ENCODE peak calls at places on chromosomes 7 and 10, in seven cellular contexts. O, L, P, D, Y, M and K are unnamed samples.

GRCh38 chr7:51299391-51300133 is 17.0 kb downstream of the COBL start:
- DNase-seq in D (no peak), P (no peak), Y (no peak), L (no peak), M (no peak), O (no peak), K (no peak)

GRCh38 chr7:17506090-17506489 is 207.6 kb downstream of the AHR start:
- DNase-seq in Y (no peak), P (peak; percentile 49), M (peak; percentile 32), L (peak; percentile 62), D (no peak), O (no peak), K (no peak)

GRCh38 chr7:117014673-117015133 is 61.4 kb downstream of the ST7 start:
- DNase-seq in P (peak; percentile 77), L (peak; percentile 75), M (no peak), D (peak; percentile 27), O (no peak), Y (peak; percentile 33), K (no peak)

GRCh38 chr10:84196083-84196482 is 1.7 kb downstream of the CDHR1 start:
- DNase-seq in O (no peak), D (no peak), P (no peak), M (no peak), Y (no peak), L (no peak), K (no peak)

GRCh38 chr10:87092861-87093460 is 1.7 kb downstream of the GLUD1 start:
- DNase-seq in P (peak; percentile 39), M (no peak), L (peak; percentile 42), Y (no peak), D (no peak), O (no peak), K (no peak)

GRCh38 chr7:24842449-24843241 is 85.4 kb upstream of the GSDME start:
- DNase-seq in O (no peak), D (no peak), L (peak; percentile 22), Y (no peak), M (peak; percentile 31), P (peak; percentile 54), K (no peak)

GRCh38 chr10:48542471-48543210 is 62.2 kb downstream of the ARHGAP22 start:
- DNase-seq in M (no peak), P (no peak), O (no peak), Y (no peak), L (no peak), D (no peak), K (no peak)

GRCh38 chr10:129973674-129974059 is 9.6 kb upstream of the EBF3 start:
- DNase-seq in D (no peak), L (no peak), O (no peak), Y (no peak), P (no peak), M (no peak), K (no peak)

GRCh38 chr7:24654305-24654704 is 81.1 kb downstream of the PALS2 start:
- DNase-seq in M (no peak), Y (no peak), L (no peak), O (no peak), P (no peak), D (no peak), K (no peak)

GRCh38 chr10:24561453-24561852 is 162.2 kb downstream of the ARHGAP21 start:
- DNase-seq in O (no peak), Y (no peak), L (no peak), M (no peak), P (no peak), D (no peak), K (no peak)

GRCh38 chr7:39621784-39622411 is 1.5 kb upstream of the RALA start:
- DNase-seq in D (no peak), L (no peak), O (no peak), P (no peak), Y (no peak), M (peak; percentile 37), K (no peak)

GRCh38 chr7:35793225-35793579 is 7.7 kb upstream of the SEPTIN7 start:
- DNase-seq in L (peak; percentile 75), P (peak; percentile 66), Y (no peak), O (no peak), D (no peak), M (no peak), K (no peak)

GRCh38 chr10:66746246-66746645 is 179.6 kb upstream of the LRRTM3 start:
- DNase-seq in O (no peak), L (peak; percentile 17), P (peak; percentile 16), M (no peak), Y (no peak), D (no peak), K (no peak)

GRCh38 chr7:22111661-22112060 is 166.0 kb upstream of the CDCA7L start:
- DNase-seq in O (no peak), L (no peak), P (no peak), Y (no peak), D (no peak), M (no peak), K (no peak)

GRCh38 chr10:94038024-94038423 is 44.3 kb downstream of the PLCE1 start:
- DNase-seq in M (no peak), D (no peak), Y (no peak), P (no peak), O (no peak), L (peak; percentile 40), K (no peak)

GRCh38 chr10:42697926-42698325 is 59.6 kb upstream of the ZNF33B start:
- DNase-seq in O (no peak), D (no peak), Y (no peak), P (no peak), L (no peak), M (no peak), K (no peak)

GRCh38 chr7:2193575-2194305 is 39.0 kb downstream of the MAD1L1 start:
- DNase-seq in Y (no peak), M (no peak), L (no peak), O (no peak), P (no peak), D (no peak), K (no peak)

GRCh38 chr7:27160147-27160545 is 3.7 kb upstream of the HOXA7 start:
- DNase-seq in L (no peak), D (no peak), M (no peak), P (no peak), O (no peak), Y (no peak), K (no peak)

GRCh38 chr7:98745722-98746318 is 124.0 kb downstream of the TMEM130 start:
- DNase-seq in O (no peak), P (peak; percentile 55), M (peak; percentile 33), L (peak; percentile 58), D (peak; percentile 73), Y (peak; percentile 90), K (peak; percentile 54)

GRCh38 chr7:87202705-87203104 is 16.8 kb downstream of the TMEM243 start:
- DNase-seq in P (no peak), M (no peak), Y (no peak), O (no peak), L (no peak), D (no peak), K (no peak)

GRCh38 chr10:4549254-4549653 is 276.8 kb upstream of the AKR1E2 start:
- DNase-seq in Y (no peak), O (no peak), M (no peak), P (no peak), L (no peak), D (no peak), K (no peak)

GRCh38 chr7:132575336-132575986 is 809 bp downstream of the PLXNA4 start:
- DNase-seq in P (peak; percentile 64), D (peak; percentile 64), O (no peak), L (peak; percentile 78), Y (peak; percentile 63), M (no peak), K (no peak)

GRCh38 chr10:70584366-70584765 is 18.2 kb downstream of the PRF1 start:
- DNase-seq in P (no peak), D (no peak), M (no peak), L (no peak), Y (no peak), O (no peak), K (no peak)

GRCh38 chr10:125094111-125094705 is 66.2 kb downstream of the CTBP2 start:
- DNase-seq in P (no peak), Y (no peak), M (no peak), D (no peak), O (no peak), L (no peak), K (no peak)

DNA sequence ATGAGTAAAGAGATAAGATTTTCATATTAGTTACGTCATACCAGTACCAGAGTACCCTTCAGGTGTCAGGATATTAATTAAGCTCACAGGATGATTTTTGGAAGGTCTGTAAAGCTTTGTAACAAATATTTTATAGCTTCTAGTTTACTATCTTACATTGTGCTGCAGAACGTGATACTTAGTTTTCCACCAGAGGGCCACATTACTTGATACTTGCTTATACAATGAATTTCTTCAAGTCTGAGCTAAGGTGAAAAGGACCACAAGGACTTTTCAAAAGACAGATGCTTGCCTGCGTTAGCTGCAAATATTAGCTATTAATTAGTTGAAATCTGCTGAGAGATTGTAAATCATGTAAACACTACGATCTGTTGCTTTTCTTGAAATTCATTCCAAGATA is 12.2 kb downstream of the FOXP2 start:
- DNase-seq in Y (no peak), O (no peak), M (no peak), L (peak; percentile 60), P (peak; percentile 55), D (no peak), K (no peak)
- TF ChIP-seq CTCF in Y (no peak), O (no peak), M (peak; percentile 18), L (peak; percentile 48), P (peak; percentile 46), D (peak; percentile 37), K (no peak)

DNA sequence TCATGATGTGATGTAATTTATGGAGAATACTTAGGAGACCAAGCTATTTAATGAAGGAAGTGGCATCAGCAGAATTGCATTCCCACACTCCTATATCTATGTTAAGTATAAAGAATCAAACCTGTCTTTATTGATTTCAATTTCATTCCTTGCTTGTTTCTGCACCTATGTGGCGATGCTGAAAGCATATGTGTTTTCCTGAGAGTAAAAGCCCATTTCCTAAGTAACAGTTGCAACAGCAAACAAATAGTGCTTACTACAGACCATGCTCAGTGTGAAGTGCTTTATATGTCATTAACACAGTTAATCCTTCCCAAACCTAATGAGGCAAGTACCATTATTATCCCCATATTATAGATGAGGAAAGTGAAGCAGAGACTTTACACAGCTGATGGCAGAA is 552.1 kb downstream of the PARD3 start:
- DNase-seq in D (no peak), O (no peak), P (peak; percentile 33), Y (no peak), L (no peak), M (no peak), K (no peak)
- TF ChIP-seq CTCF in D (no peak), O (no peak), P (peak; percentile 24), Y (no peak), L (no peak), M (no peak), K (no peak)

DNA sequence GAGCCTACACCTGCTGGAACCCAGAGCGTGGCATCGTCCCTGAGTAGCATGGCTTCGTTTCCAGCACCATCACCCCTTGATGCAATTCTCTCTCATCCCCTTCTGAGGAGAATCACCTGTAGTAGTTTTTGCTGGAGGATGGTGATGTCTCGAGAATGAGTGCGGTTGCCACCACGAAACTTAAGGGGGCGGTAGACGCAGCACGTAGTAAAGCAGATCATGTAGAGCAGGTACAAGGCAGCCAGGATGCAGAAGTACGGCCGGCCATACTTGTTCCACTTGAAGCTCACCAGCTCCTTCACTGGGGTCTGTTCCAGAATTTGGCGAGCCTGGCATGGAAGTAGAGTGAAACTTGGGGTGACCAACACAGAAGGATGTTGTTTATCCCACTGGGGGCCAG is 8.1 kb downstream of the TRPV5 start:
- DNase-seq in P (no peak), D (no peak), L (no peak), Y (no peak), O (no peak), M (no peak), K (no peak)
- TF ChIP-seq CTCF in P (no peak), D (no peak), L (no peak), Y (peak; percentile 33), O (no peak), M (peak; percentile 26), K (no peak)

GRCh38 chr10:98687685-98688084 is 240.9 kb upstream of the HPS1 start:
- DNase-seq in M (no peak), O (no peak), D (no peak), Y (no peak), P (no peak), L (no peak), K (no peak)

GRCh38 chr10:98684019-98684899 is 237.5 kb upstream of the HPS1 start:
- DNase-seq in D (no peak), O (no peak), L (no peak), P (no peak), M (no peak), Y (no peak), K (no peak)
- TF ChIP-seq CTCF in D (no peak), O (no peak), L (no peak), P (no peak), M (no peak), Y (no peak), K (no peak)